ENCODE peak calls at places on chromosome 1, in ten cellular contexts. Z, X, D, N, A, O, H, U, G and L are unnamed samples.

GRCh38 chr1:110425611-110426152 is 18.2 kb upstream of the LAMTOR5 start:
- DNase-seq in Z (no peak), X (no peak), D (no peak), N (peak; percentile 7), A (no peak), O (no peak), H (no peak), U (no peak), G (no peak), L (no peak)

GRCh38 chr1:7810395-7810794 is 26.3 kb downstream of the PER3 start:
- DNase-seq in Z (peak; percentile 79), X (no peak), D (no peak), N (no peak), A (peak; percentile 88), O (no peak), H (no peak), U (no peak), G (no peak), L (peak; percentile 66)

GRCh38 chr1:239951518-239952130 is 140.1 kb upstream of the FMN2 start:
- DNase-seq in Z (peak; percentile 60), X (peak; percentile 54), D (no peak), N (peak; percentile 83), A (peak; percentile 51), O (no peak), H (peak; percentile 61), U (peak; percentile 63), G (peak; percentile 52), L (peak; percentile 53)

GRCh38 chr1:230359992-230360391 is 66.1 kb downstream of the PGBD5 start:
- DNase-seq in Z (peak; percentile 18), X (no peak), D (no peak), N (no peak), A (no peak), O (no peak), H (no peak), U (no peak), G (no peak), L (peak; percentile 34)

GRCh38 chr1:44119525-44119924 is 904 bp downstream of the KLF17 start:
- DNase-seq in Z (no peak), X (no peak), D (no peak), N (no peak), A (no peak), O (no peak), H (peak; percentile 37), U (no peak), G (no peak), L (no peak)

GRCh38 chr1:5664906-5665875 is 327.0 kb downstream of the NPHP4 start:
- DNase-seq in Z (no peak), X (no peak), D (no peak), N (no peak), A (no peak), O (no peak), H (no peak), U (no peak), G (no peak), L (no peak)

GRCh38 chr1:16145030-16145987 is 10.6 kb downstream of the EPHA2 start:
- DNase-seq in Z (peak; percentile 91), X (peak; percentile 72), D (no peak), N (peak; percentile 95), A (peak; percentile 84), O (no peak), H (peak; percentile 76), U (peak; percentile 68), G (no peak), L (peak; percentile 82)

GRCh38 chr1:180232521-180233043 is 2.5 kb downstream of the LHX4 start:
- DNase-seq in Z (no peak), X (no peak), D (no peak), N (no peak), A (no peak), O (no peak), H (no peak), U (no peak), G (no peak), L (no peak)

GRCh38 chr1:5896706-5897105 is 95.5 kb downstream of the NPHP4 start:
- DNase-seq in Z (no peak), X (peak; percentile 62), D (no peak), N (no peak), A (no peak), O (no peak), H (peak; percentile 51), U (no peak), G (peak; percentile 12), L (no peak)

GRCh38 chr1:64478594-64479248 is 8.8 kb downstream of the CACHD1 start:
- DNase-seq in Z (no peak), X (no peak), D (no peak), N (no peak), A (no peak), O (no peak), H (no peak), U (no peak), G (no peak), L (no peak)